ENCODE peak calls at places on chromosomes 6 and 20, in five cellular contexts. U is IMR-90, P is H1, D is HepG2, C is K562. I is an unnamed sample.

GRCh38 chr20:18496042-18496441 is 983 bp downstream of the RBBP9 start:
- DNase-seq in U (no peak), P (no peak), D (no peak), C (no peak), I (no peak)

GRCh38 chr6:156617376-156617775 is 159.8 kb upstream of the ARID1B start:
- DNase-seq in U (no peak), P (no peak), D (peak), C (peak), I (no peak)

GRCh38 chr20:25053207-25054132 is 4.5 kb downstream of the ACSS1 start:
- DNase-seq in U (peak), P (no peak), D (no peak), C (no peak), I (no peak)

GRCh38 chr20:37670426-37670825 is 23.4 kb upstream of the CTNNBL1 start:
- DNase-seq in U (no peak), P (no peak), D (no peak), C (no peak), I (no peak)

GRCh38 chr20:24942679-24943078 is 6.4 kb upstream of the CST7 start:
- DNase-seq in U (no peak), P (no peak), D (no peak), C (no peak), I (no peak)

GRCh38 chr6:43268782-43269272 is 25.5 kb downstream of the TTBK1 start:
- DNase-seq in U (no peak), P (no peak), D (no peak), C (no peak), I (no peak)

GRCh38 chr20:63202811-63203526 is 13.0 kb downstream of the YTHDF1 start:
- DNase-seq in U (no peak), P (no peak), D (no peak), C (no peak), I (no peak)

GRCh38 chr6:85670573-85670972 is 27.9 kb upstream of the SYNCRIP start:
- DNase-seq in U (peak), P (no peak), D (no peak), C (no peak), I (no peak)

GRCh38 chr6:116385911-116386310 is 15.2 kb downstream of the DSE start:
- DNase-seq in U (peak), P (no peak), D (no peak), C (no peak), I (no peak)

GRCh38 chr6:20564777-20565176 is 30.5 kb downstream of the CDKAL1 start:
- DNase-seq in U (peak), P (no peak), D (no peak), C (no peak), I (no peak)

GRCh38 chr6:147578883-147579282 is 70.4 kb downstream of the SAMD5 start:
- DNase-seq in U (no peak), P (no peak), D (no peak), C (no peak), I (no peak)

GRCh38 chr6:95084867-95085266 is 492.5 kb upstream of the MANEA start:
- DNase-seq in U (no peak), P (no peak), D (no peak), C (no peak), I (no peak)

GRCh38 chr6:111477481-111477938 is 5.5 kb downstream of the REV3L start:
- DNase-seq in U (no peak), P (no peak), D (no peak), C (no peak), I (no peak)

GRCh38 chr6:142384455-142385332 is 82.9 kb downstream of the ADGRG6 start:
- DNase-seq in U (peak), P (no peak), D (no peak), C (no peak), I (no peak)

GRCh38 chr6:39452306-39452705 is 129.8 kb upstream of the KCNK16 start:
- DNase-seq in U (peak), P (no peak), D (no peak), C (no peak), I (no peak)

GRCh38 chr20:36268501-36269342 is 32.4 kb downstream of the AAR2 start:
- DNase-seq in U (no peak), P (no peak), D (no peak), C (no peak), I (no peak)

GRCh38 chr20:2314759-2315439 is 19.1 kb downstream of the TGM3 start:
- DNase-seq in U (peak), P (no peak), D (no peak), C (peak), I (peak)

GRCh38 chr6:40582892-40583291 is 4.3 kb downstream of the LRFN2 start:
- DNase-seq in U (no peak), P (no peak), D (no peak), C (no peak), I (no peak)

GRCh38 chr6:161418458-161418945 is 144.6 kb upstream of the AGPAT4 start:
- DNase-seq in U (peak), P (no peak), D (peak), C (peak), I (no peak)

GRCh38 chr20:58313366-58313765 is 3.9 kb downstream of the RAB22A start:
- DNase-seq in U (no peak), P (no peak), D (no peak), C (no peak), I (no peak)

GRCh38 chr6:5201271-5201670 is 59.5 kb downstream of the LYRM4 start:
- DNase-seq in U (no peak), P (no peak), D (no peak), C (no peak), I (no peak)

GRCh38 chr20:31679357-31680285 is 41.9 kb downstream of the COX4I2 start:
- DNase-seq in U (no peak), P (no peak), D (peak), C (no peak), I (no peak)

DNA sequence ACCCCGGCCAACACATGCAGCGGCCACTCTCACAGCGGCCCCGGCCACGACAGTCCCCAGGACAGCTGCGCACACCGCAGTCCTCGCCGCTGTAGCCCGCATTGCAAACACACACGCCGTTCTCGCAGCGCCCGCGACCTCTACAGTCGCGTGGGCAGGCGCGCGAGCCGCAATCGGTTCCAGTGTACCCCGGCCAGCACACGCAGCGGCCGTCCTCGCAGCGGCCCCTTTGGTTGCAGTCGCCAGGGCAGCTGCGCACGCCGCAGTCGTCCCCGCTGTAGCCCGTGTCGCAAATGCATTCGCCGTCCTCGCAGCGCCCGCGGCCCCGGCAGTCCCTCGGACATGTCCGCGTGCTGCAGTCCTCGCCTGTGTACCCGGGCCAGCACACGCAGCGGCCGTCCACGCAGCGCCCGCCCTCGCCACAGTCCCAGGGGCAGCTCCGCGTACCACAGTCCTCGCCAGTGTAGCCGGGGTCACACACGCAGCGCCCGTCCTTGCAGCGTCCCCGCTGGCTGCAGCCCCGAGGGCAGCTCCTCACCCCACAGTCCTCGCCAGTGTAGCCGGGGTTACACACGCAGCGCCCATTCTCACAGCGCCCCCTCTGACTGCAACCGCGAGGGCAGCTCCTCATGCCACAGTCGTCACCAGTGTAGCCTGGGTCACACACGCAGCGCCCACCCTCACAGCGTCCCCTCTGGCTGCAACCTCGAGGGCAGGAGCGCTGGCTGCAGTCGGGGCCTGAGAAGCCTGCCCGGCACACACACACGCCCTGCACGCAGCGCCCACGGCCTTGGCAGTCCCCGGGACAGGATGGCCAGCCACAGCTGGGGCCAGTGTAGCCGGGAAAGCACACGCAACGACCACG is 12.5 kb downstream of the TNXB start:
- DNase-seq in U (no peak), P (no peak), D (no peak), C (no peak), I (no peak)
- TF ChIP-seq MAFK in U (no peak), P (no peak), D (no peak), C (no peak), I (no peak)

DNA sequence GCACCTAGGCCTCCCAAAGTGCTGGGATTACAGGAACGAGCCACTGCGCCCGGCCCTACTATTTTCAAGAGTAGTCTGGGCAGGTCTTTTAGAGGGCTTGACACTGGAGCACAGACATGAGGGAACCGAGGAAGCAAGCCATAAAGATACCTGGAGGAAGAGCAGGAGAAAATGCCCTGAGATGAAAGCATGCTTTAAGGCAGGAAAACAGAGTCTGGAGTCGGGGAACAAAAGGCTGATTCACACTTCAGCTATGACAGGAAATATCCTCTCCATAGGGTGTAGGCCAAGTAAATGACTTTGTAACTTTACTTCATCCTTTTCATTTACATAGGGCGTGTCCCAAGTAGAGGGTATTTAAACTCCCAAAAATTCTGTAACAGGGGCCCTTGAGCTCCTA is 4.3 kb upstream of the SERINC3 start:
- DNase-seq in U (peak), P (no peak), D (peak), C (no peak), I (peak)
- TF ChIP-seq MAFK in U (no peak), P (no peak), D (no peak), C (no peak), I (no peak)

GRCh38 chr6:163573503-163574179 is 159.1 kb downstream of the QKI start:
- DNase-seq in U (no peak), P (no peak), D (no peak), C (no peak), I (no peak)
- TF ChIP-seq MAFK in U (no peak), P (no peak), D (no peak), C (no peak), I (no peak)

GRCh38 chr6:52144196-52145076 is 41.7 kb upstream of the IL17A start:
- DNase-seq in U (no peak), P (no peak), D (no peak), C (no peak), I (no peak)
- TF ChIP-seq MAFK in U (no peak), P (no peak), D (no peak), C (no peak), I (no peak)